ENCODE peak calls at places on chromosomes 2 and 18, in ten cellular contexts. W is fibroblast of the aortic adventitia; A is NCI-H510A treated with DMSO at 0.1 percent for 48 hours; O is NCI-H2171 treated with DMSO at 0.1 percent for 48 hours; C is CD4-positive, alpha-beta T cell; P is naive thymus-derived CD4-positive, alpha-beta T cell; M is HTR-8/SVneo; X is stimulated activated CD4-positive, alpha-beta T cell treated with anti-CD3 and anti-CD28 coated beads, Interleukin-2, amount 100 ng/mL, for 48 hours; R is NAMALWA; D is mucosa of gallbladder. S is an unnamed sample.
A peak's percentile ranks its signal among the peaks of the same experiment; 100 is the strongest.

GRCh38 chr2:8219631-8220393 is 462.0 kb upstream of the ID2 start:
- DNase-seq in W (no peak), A (no peak), O (no peak), C (no peak), P (no peak), M (no peak), X (no peak), R (no peak), D (peak; percentile 28), S (no peak)

GRCh38 chr2:74958277-74959105 is at the start of gene POLE4:
- DNase-seq in W (peak; percentile 80), A (peak; percentile 96), O (peak; percentile 83), C (peak; percentile 92), P (peak; percentile 94), M (peak; percentile 86), X (peak; percentile 91), R (peak; percentile 92), D (peak; percentile 94), S (peak; percentile 91)

GRCh38 chr2:86333378-86333777 is 4.0 kb downstream of the REEP1 start:
- DNase-seq in W (no peak), A (no peak), O (no peak), C (no peak), P (no peak), M (no peak), X (no peak), R (no peak), D (no peak), S (no peak)

GRCh38 chr2:157327621-157328102 is 2.0 kb upstream of the ERMN start:
- DNase-seq in W (peak; percentile 81), A (peak; percentile 38), O (peak; percentile 84), C (peak; percentile 90), P (peak; percentile 81), M (peak; percentile 58), X (peak; percentile 93), R (peak; percentile 87), D (peak; percentile 73), S (peak; percentile 88)

GRCh38 chr2:230739961-230740360 is 27.3 kb downstream of the CAB39 start:
- DNase-seq in W (no peak), A (no peak), O (no peak), C (no peak), P (no peak), M (no peak), X (no peak), R (no peak), D (no peak), S (no peak)

GRCh38 chr18:45731706-45732105 is 7.7 kb downstream of the SLC14A1 start:
- DNase-seq in W (no peak), A (no peak), O (no peak), C (no peak), P (no peak), M (no peak), X (no peak), R (no peak), D (no peak), S (no peak)

GRCh38 chr2:206323486-206323885 is 49.0 kb downstream of the ZDBF2 start:
- DNase-seq in W (no peak), A (no peak), O (peak; percentile 2), C (no peak), P (no peak), M (no peak), X (no peak), R (peak; percentile 11), D (no peak), S (no peak)

GRCh38 chr2:148614024-148614331 is 30.6 kb upstream of the EPC2 start:
- DNase-seq in W (no peak), A (peak; percentile 61), O (peak; percentile 57), C (no peak), P (no peak), M (no peak), X (no peak), R (no peak), D (no peak), S (no peak)

GRCh38 chr2:128312411-128312810 is 6.3 kb downstream of the HS6ST1 start:
- DNase-seq in W (no peak), A (no peak), O (no peak), C (no peak), P (peak; percentile 17), M (no peak), X (no peak), R (no peak), D (no peak), S (no peak)

GRCh38 chr2:79585701-79586428 is 73.0 kb downstream of the CTNNA2 start:
- DNase-seq in W (peak; percentile 16), A (no peak), O (no peak), C (no peak), P (no peak), M (peak; percentile 20), X (no peak), R (no peak), D (no peak), S (no peak)

GRCh38 chr18:52716926-52717325 is 376.9 kb downstream of the DCC start:
- DNase-seq in W (no peak), A (no peak), O (no peak), C (no peak), P (no peak), M (no peak), X (no peak), R (peak; percentile 19), D (peak; percentile 20), S (peak; percentile 49)

GRCh38 chr2:41180392-41180791 is 728.5 kb upstream of the SLC8A1 start:
- DNase-seq in W (no peak), A (no peak), O (no peak), C (no peak), P (no peak), M (no peak), X (no peak), R (no peak), D (no peak), S (no peak)

GRCh38 chr2:58107803-58108710 is 61.5 kb downstream of the VRK2 start:
- DNase-seq in W (peak; percentile 95), A (no peak), O (no peak), C (no peak), P (no peak), M (peak; percentile 19), X (no peak), R (no peak), D (no peak), S (no peak)

GRCh38 chr18:68759308-68759707 is 38.6 kb upstream of the CCDC102B start:
- DNase-seq in W (no peak), A (no peak), O (no peak), C (no peak), P (no peak), M (no peak), X (no peak), R (no peak), D (no peak), S (no peak)

GRCh38 chr2:158665536-158666302 is 129.4 kb upstream of the DAPL1 start:
- DNase-seq in W (peak; percentile 41), A (no peak), O (peak; percentile 71), C (no peak), P (no peak), M (no peak), X (no peak), R (no peak), D (no peak), S (no peak)

GRCh38 chr2:75241696-75242095 is 42.4 kb upstream of the TACR1 start:
- DNase-seq in W (peak; percentile 20), A (no peak), O (peak; percentile 7), C (no peak), P (no peak), M (no peak), X (no peak), R (peak; percentile 57), D (no peak), S (no peak)

GRCh38 chr2:171420728-171421563 is 12.8 kb downstream of the METTL8 start:
- DNase-seq in W (no peak), A (no peak), O (no peak), C (no peak), P (no peak), M (no peak), X (no peak), R (no peak), D (no peak), S (no peak)

GRCh38 chr2:207202645-207203044 is 36.9 kb upstream of the KLF7 start:
- DNase-seq in W (peak; percentile 62), A (no peak), O (no peak), C (no peak), P (no peak), M (peak; percentile 24), X (no peak), R (peak; percentile 11), D (peak; percentile 23), S (peak; percentile 11)

GRCh38 chr2:85607268-85608215 is 4.3 kb downstream of the C2orf68 start:
- DNase-seq in W (no peak), A (no peak), O (no peak), C (no peak), P (no peak), M (no peak), X (no peak), R (no peak), D (no peak), S (no peak)

GRCh38 chr2:31322376-31322775 is 88.4 kb downstream of the EHD3 start:
- DNase-seq in W (peak; percentile 51), A (no peak), O (no peak), C (no peak), P (no peak), M (no peak), X (no peak), R (no peak), D (no peak), S (no peak)

GRCh38 chr18:72336786-72337185 is 207.4 kb downstream of the CBLN2 start:
- DNase-seq in W (no peak), A (no peak), O (no peak), C (no peak), P (no peak), M (no peak), X (no peak), R (no peak), D (no peak), S (no peak)

GRCh38 chr2:144645055-144645778 is 125.3 kb upstream of the ZEB2 start:
- DNase-seq in W (peak; percentile 9), A (no peak), O (no peak), C (no peak), P (no peak), M (no peak), X (no peak), R (no peak), D (no peak), S (no peak)

GRCh38 chr2:197183355-197183754 is 127.2 kb downstream of the ANKRD44 start:
- DNase-seq in W (no peak), A (no peak), O (no peak), C (no peak), P (no peak), M (no peak), X (no peak), R (no peak), D (no peak), S (no peak)

GRCh38 chr2:7572460-7572859 is 655.2 kb downstream of the RNF144A start:
- DNase-seq in W (no peak), A (no peak), O (no peak), C (peak; percentile 8), P (peak; percentile 46), M (no peak), X (peak; percentile 23), R (no peak), D (no peak), S (no peak)

GRCh38 chr2:200677721-200678532 is 92.1 kb downstream of the AOX1 start:
- DNase-seq in W (peak; percentile 89), A (no peak), O (no peak), C (no peak), P (no peak), M (no peak), X (no peak), R (no peak), D (peak; percentile 12), S (no peak)

GRCh38 chr2:15668611-15669305 is 77.1 kb downstream of the DDX1 start:
- DNase-seq in W (no peak), A (no peak), O (no peak), C (no peak), P (no peak), M (no peak), X (no peak), R (no peak), D (no peak), S (no peak)

GRCh38 chr2:218402491-218402901 is 2.8 kb downstream of the CTDSP1 start:
- DNase-seq in W (no peak), A (no peak), O (no peak), C (no peak), P (no peak), M (no peak), X (no peak), R (no peak), D (no peak), S (no peak)

GRCh38 chr2:136997550-136997949 is 232.2 kb downstream of the THSD7B start:
- DNase-seq in W (no peak), A (no peak), O (no peak), C (no peak), P (no peak), M (peak; percentile 10), X (no peak), R (no peak), D (no peak), S (no peak)

S was measured in small intestine.